ENCODE peak calls at places on chromosomes 12 and 14, in seven cellular contexts. K, M, A, L, Y, B and D are unnamed samples.

GRCh38 chr12:110917961-110918360 is 2.4 kb downstream of the MYL2 start:
- DNase-seq in M (no peak), Y (no peak), L (no peak), K (no peak), A (no peak), B (no peak), D (no peak)

GRCh38 chr14:24417832-24418491 is 11.5 kb downstream of the CBLN3 start:
- DNase-seq in A (no peak), K (no peak), L (no peak), B (no peak), M (no peak), Y (no peak), D (no peak)

GRCh38 chr12:95700316-95700785 is 90.2 kb downstream of the NTN4 start:
- DNase-seq in M (no peak), L (peak; percentile 98), B (no peak), Y (no peak), A (no peak), K (no peak), D (no peak)

GRCh38 chr14:54622189-54622958 is 55.4 kb downstream of the SAMD4A start:
- DNase-seq in Y (no peak), M (no peak), L (no peak), A (no peak), B (no peak), K (no peak), D (no peak)

GRCh38 chr12:45612044-45612794 is 117.3 kb upstream of the ARID2 start:
- DNase-seq in Y (no peak), A (no peak), L (peak; percentile 39), B (no peak), K (peak; percentile 59), M (no peak), D (no peak)

GRCh38 chr12:13404111-13404628 is 207.6 kb downstream of the EMP1 start:
- DNase-seq in A (no peak), B (no peak), Y (no peak), L (no peak), M (no peak), K (no peak), D (no peak)

GRCh38 chr12:124835652-124836410 is 27.8 kb downstream of the SCARB1 start:
- DNase-seq in L (no peak), B (no peak), Y (no peak), A (no peak), M (no peak), K (no peak), D (no peak)

GRCh38 chr12:94956936-94957464 is 46.5 kb downstream of the NDUFA12 start:
- DNase-seq in B (no peak), L (no peak), A (no peak), Y (no peak), M (no peak), K (no peak), D (no peak)

DNA sequence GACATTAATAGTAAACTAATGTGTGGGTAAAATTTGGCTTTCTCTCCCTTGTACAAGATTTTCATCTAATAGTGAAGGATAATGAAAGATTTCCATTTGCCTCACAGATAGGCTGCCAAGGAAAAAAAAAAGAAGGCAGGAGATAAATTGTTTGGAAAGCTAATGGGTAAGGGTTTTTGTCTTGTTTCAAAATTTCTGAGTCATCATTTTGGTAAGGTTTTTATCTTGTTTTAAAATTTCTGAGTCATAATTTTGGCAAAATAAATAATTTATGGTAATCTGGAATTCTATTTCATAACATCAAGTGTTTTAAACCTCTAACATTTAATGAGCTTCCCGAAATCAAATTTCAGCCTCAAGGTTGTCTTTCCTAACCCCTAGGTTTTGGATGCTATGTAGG is 1035.7 kb upstream of the FBXO33 start:
- DNase-seq in Y (no peak), K (no peak), M (no peak), A (no peak), B (no peak), L (no peak), D (no peak)
- H3K4me1 ChIP-seq in Y (no peaks in the 10 kb centered on the region), K (no peaks in the 10 kb centered on the region), M (no peaks in the 10 kb centered on the region), A (no peaks in the 10 kb centered on the region), B (no peaks in the 10 kb centered on the region), L (no peaks in the 10 kb centered on the region), D (no peaks in the 10 kb centered on the region)

GRCh38 chr14:88815980-88816379 is 8.5 kb upstream of the TTC8 start:
- DNase-seq in B (no peak), A (no peak), L (no peak), Y (no peak), M (no peak), K (no peak), D (no peak)
- H3K4me1 ChIP-seq in B (no peaks in the 10 kb centered on the region), A (no peaks in the 10 kb centered on the region), L (no peaks in the 10 kb centered on the region), Y (no peaks in the 10 kb centered on the region), M (no peaks in the 10 kb centered on the region), K (no peaks in the 10 kb centered on the region), D (no peaks in the 10 kb centered on the region)

GRCh38 chr14:68921049-68921448 is 58.1 kb downstream of the ACTN1 start:
- DNase-seq in Y (no peak), L (no peak), B (no peak), M (no peak), A (no peak), K (no peak), D (no peak)
- H3K4me1 ChIP-seq in Y (peaks cover 96% of the 10 kb centered on the region), L (no peaks in the 10 kb centered on the region), B (peaks cover 32% of the 10 kb centered on the region), M (no peaks in the 10 kb centered on the region), A (peaks cover 12% of the 10 kb centered on the region), K (peaks cover 17% of the 10 kb centered on the region), D (peaks cover 2% of the 10 kb centered on the region)

GRCh38 chr14:68688872-68689371 is 103.9 kb downstream of the ZFP36L1 start:
- DNase-seq in Y (no peak), L (peak; percentile 59), K (peak; percentile 51), A (peak; percentile 59), B (no peak), M (no peak), D (no peak)
- H3K4me1 ChIP-seq in Y (peaks cover 17% of the 10 kb centered on the region), L (peaks cover 72% of the 10 kb centered on the region), K (peaks cover 43% of the 10 kb centered on the region), A (peaks cover 8% of the 10 kb centered on the region), B (peaks cover 24% of the 10 kb centered on the region), M (peaks cover 66% of the 10 kb centered on the region), D (no peaks in the 10 kb centered on the region)

GRCh38 chr12:122729583-122730214 is 945 bp downstream of the HCAR1 start:
- DNase-seq in Y (no peak), L (no peak), B (no peak), A (no peak), M (no peak), K (no peak), D (no peak)
- H3K4me1 ChIP-seq in Y (no peaks in the 10 kb centered on the region), L (no peaks in the 10 kb centered on the region), B (peaks cover 12% of the 10 kb centered on the region), A (no peaks in the 10 kb centered on the region), M (peaks cover 19% of the 10 kb centered on the region), K (peaks cover 15% of the 10 kb centered on the region), D (no peaks in the 10 kb centered on the region)